ENCODE peak calls at places on chromosomes 4 and X, in six cellular contexts. O is H1, E is A549, V is K562, T is endothelial cell of umbilical vein, N is HepG2. Y is an unnamed sample.

GRCh38 chr4:7199771-7200441 is 7.6 kb downstream of the SORCS2 start:
- DNase-seq in T (no peak), V (no peak), O (no peak), E (no peak), N (no peak), Y (no peak)

GRCh38 chr4:164177186-164177585 is 576.7 kb upstream of the SMIM31 start:
- DNase-seq in E (no peak), T (no peak), O (no peak), N (no peak), V (no peak), Y (no peak)

GRCh38 chr4:7004331-7004730 is 38.8 kb upstream of the TADA2B start:
- DNase-seq in E (no peak), T (no peak), N (no peak), O (no peak), V (no peak), Y (no peak)

GRCh38 chr4:5730993-5731975 is 20.3 kb downstream of the EVC start:
- DNase-seq in V (no peak), E (no peak), N (no peak), T (no peak), O (no peak), Y (no peak)

GRCh38 chrX:37485429-37485828 is 86.0 kb upstream of the LANCL3 start:
- DNase-seq in N (no peak), T (no peak), V (no peak), E (no peak), O (no peak), Y (no peak)

GRCh38 chrX:136574548-136574947 is 42.5 kb downstream of the VGLL1 start:
- DNase-seq in N (peak), E (no peak), T (no peak), O (no peak), V (no peak), Y (no peak)

GRCh38 chrX:19046343-19047215 is 62.7 kb upstream of the PHKA2 start:
- DNase-seq in O (no peak), V (no peak), N (no peak), E (peak), T (no peak), Y (no peak)

GRCh38 chr4:169416997-169417396 is 146.2 kb upstream of the SH3RF1 start:
- DNase-seq in O (no peak), V (no peak), N (peak), T (peak), E (no peak), Y (no peak)

GRCh38 chrX:75596178-75596577 is 73.3 kb upstream of the ZDHHC15 start:
- DNase-seq in E (no peak), T (no peak), O (no peak), V (no peak), N (no peak), Y (no peak)

GRCh38 chrX:69062493-69062892 is 102.8 kb downstream of the PJA1 start:
- DNase-seq in E (no peak), O (no peak), V (no peak), N (no peak), T (no peak), Y (no peak)

GRCh38 chr4:19725130-19725529 is 526.6 kb upstream of the SLIT2 start:
- DNase-seq in N (no peak), V (no peak), E (no peak), T (peak), O (no peak), Y (no peak)

GRCh38 chr4:16226816-16227461 is 668 bp upstream of the TAPT1 start:
- DNase-seq in T (peak), N (peak), V (peak), E (no peak), O (no peak), Y (peak)
- TF ChIP-seq JUN in T (no peak), N (no peak), V (no peak), E (no peak), O (no peak), Y (peak)

DNA sequence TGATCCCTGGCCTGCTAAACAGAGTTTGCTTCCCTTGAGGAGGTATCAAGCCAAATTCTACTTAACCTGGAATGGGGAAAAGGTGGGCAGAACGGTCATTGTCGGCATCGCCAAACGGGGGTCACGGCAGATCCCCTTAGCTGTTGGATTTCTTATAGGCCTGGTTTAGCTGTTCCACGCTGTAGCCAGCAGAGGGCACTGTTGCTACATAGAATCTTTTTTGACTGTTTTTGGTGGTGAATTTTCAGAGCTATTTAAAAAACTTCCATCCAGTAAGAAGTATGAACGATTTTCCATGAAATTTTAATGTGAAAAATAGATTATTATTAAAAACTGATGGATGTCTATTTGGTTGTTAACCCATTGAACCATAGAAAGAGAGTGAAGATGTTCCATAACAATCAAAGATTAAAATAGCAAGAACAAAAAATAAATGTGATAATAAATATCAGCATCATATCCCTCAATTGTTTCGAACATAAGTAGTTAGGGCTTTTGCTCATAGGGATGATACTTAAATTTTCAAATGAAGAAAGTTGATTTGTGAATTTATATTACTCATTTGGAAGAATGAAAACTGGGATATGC is 56.6 kb downstream of the LINC00632 start:
- DNase-seq in E (no peak), V (peak), T (peak), N (peak), O (no peak), Y (peak)
- TF ChIP-seq JUN in E (no peak), V (no peak), T (no peak), N (no peak), O (no peak), Y (no peak)

DNA sequence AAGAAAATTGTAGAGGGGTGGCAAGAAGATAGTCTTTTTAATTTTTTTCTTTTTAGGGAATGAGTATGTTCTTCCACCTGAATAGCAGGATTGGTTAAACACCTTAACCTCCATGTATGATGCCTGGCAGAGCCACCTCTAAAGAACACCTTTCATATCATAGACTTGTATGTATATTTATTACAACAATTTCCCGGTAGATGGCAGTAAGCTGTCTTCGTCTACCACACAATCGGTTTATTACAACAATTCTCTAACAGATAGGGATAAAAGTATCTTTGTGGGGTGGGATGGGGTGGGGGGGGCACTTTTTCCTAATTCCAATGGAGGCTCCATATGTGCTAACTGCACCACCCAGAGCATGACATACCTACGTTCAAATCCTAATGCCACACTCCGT is 255.5 kb downstream of the LDB2 start:
- DNase-seq in N (peak), T (no peak), O (no peak), V (peak), E (no peak), Y (no peak)
- TF ChIP-seq JUN in N (no peak), T (no peak), O (no peak), V (no peak), E (no peak), Y (no peak)

GRCh38 chrX:107574711-107575110 is 53.6 kb upstream of the PRPS1 start:
- DNase-seq in E (no peak), O (no peak), N (no peak), V (no peak), T (no peak), Y (no peak)
- TF ChIP-seq JUN in E (no peak), O (no peak), N (no peak), V (no peak), T (no peak), Y (no peak)

GRCh38 chr4:113467581-113467980 is 294.0 kb downstream of the CAMK2D start:
- DNase-seq in E (peak), N (no peak), T (peak), O (no peak), V (no peak), Y (no peak)

GRCh38 chr4:113469926-113470325 is 291.6 kb downstream of the CAMK2D start:
- DNase-seq in O (no peak), E (no peak), V (no peak), T (no peak), N (peak), Y (no peak)

GRCh38 chr4:113471141-113471860 is 290.2 kb downstream of the CAMK2D start:
- DNase-seq in V (no peak), N (no peak), T (no peak), E (no peak), O (no peak), Y (no peak)

GRCh38 chr4:113469023-113469390 is 292.5 kb downstream of the CAMK2D start:
- DNase-seq in V (no peak), E (no peak), N (no peak), T (peak), O (no peak), Y (no peak)

GRCh38 chr4:113468165-113469022 is 293.1 kb downstream of the CAMK2D start:
- DNase-seq in O (peak), T (peak), E (peak), N (peak), V (no peak), Y (peak)
- TF ChIP-seq JUN in O (peak), T (peak), E (peak), N (no peak), V (no peak), Y (no peak)

DNA sequence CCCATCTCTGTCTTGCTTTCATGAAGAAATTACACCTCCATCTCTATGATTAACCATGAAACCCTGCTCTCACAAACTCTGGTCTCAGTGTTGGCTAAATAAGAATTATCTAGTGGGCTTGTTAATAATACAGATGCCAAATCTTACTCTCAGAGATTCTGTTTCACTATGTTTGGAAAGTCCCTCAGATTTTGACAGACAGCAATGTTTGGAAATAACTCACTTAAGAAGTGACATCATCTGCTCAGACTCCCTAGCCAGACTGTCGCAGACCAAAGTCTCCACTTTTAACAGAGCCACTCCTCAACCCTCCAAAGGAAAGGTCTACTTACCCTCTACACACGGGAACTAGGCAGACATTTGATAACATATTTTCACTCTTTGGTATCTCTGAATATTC is 328.5 kb upstream of the FGF16 start:
- DNase-seq in T (no peak), N (no peak), E (no peak), V (no peak), O (no peak), Y (no peak)
- TF ChIP-seq JUN in T (no peak), N (no peak), E (no peak), V (no peak), O (no peak), Y (no peak)

DNA sequence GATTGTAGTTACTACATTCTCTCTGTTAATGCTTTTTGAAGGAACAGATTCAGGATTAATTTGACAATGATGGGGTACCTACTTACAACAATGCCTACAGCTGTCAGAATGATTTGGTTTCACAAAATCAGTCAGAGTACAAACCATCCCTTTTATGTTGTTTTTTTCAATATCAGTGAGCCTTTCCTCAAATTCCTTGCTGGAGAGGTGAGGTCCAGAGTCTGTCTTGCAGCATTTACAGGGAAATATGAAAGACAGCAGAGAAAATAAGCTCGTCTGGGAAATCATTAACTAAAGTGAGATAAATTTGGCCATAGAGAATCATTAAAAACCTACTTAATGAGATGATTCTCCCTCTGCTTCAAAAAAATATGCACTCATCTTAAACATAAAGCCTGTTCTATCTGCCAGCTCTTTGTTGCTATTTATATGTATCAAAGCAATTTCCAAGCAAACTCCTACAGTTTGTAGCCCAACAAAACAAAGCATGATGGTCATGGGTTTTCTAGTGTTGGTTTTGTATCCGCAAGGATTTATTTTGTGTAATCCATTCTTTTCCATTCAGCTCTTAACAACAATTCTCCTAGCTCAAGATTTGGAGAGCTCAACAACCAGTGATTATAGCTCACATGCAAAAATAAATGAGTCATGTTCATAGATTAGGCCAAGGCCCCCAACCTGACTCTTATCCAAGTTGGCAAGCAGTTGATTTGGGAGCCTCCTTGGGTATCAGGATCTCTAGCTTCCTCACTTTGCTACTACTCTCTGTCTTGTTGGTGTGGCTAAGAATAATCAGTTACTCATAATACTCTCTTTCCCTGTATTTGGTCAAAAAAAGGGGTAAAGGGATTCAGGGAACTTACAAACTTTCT is 222.6 kb downstream of the ENOX2 start:
- DNase-seq in O (no peak), T (peak), N (peak), E (no peak), V (no peak), Y (no peak)
- TF ChIP-seq JUN in O (no peak), T (no peak), N (no peak), E (no peak), V (no peak), Y (no peak)

DNA sequence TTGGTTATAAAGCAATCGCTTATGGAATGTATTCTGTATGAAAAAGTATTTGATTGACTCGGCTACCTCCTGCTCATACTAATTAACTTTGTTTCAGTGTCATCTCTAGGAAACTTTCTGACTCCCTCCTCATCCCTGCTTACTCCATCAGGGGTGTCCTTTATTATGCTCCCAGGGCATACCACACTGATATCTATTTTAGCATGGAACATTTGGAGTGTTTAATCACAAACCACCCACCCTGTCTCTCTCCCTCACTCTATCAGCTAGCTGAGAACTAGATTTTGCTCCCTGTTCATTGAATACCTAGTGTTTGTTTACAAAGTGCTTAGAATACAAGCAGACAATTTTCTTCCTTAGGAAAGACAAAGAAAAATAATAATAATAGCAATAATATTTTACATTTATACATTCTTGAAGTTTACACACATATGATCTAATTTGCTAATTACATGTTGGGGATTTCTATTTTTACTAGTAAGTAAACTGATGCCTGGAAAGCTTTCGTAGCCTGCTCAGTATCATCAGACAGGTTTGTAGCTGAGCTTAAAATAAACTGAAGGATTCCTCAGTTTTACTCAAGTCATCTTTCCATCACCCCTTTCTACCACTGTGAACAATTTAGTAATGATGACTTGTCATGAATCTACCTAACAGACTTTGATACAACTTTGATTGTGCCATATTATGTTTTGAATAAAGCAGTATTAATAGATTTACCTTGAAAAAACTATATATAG is 811.4 kb upstream of the HS3ST1 start:
- DNase-seq in O (no peak), E (no peak), V (no peak), T (no peak), N (no peak), Y (no peak)
- TF ChIP-seq JUN in O (no peak), E (no peak), V (no peak), T (no peak), N (no peak), Y (no peak)

GRCh38 chrX:146238173-146238572 is 420.5 kb downstream of the SLITRK2 start:
- DNase-seq in V (no peak), O (no peak), T (no peak), E (no peak), N (no peak), Y (no peak)

GRCh38 chrX:146243071-146243470 is 425.4 kb downstream of the SLITRK2 start:
- DNase-seq in T (no peak), N (no peak), O (no peak), E (no peak), V (no peak), Y (no peak)

DNA sequence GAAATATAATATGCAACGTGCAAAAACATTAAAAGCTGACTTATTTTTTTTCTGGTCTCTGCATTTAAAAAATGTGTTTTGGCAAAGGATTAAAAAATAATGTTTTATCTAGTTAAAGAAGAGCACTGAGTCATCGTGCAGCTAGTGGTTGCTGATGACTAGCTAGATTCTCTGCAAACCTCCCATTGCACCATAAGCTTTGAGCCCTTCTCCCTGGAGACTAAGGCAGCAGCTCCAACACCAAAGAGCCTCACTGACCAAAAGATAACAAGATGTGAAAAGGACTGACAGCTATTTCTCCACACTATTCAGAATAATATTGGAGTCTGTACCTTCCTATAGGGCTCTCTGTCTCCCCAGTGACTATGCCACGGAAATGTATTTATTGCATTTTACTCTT is 424.3 kb downstream of the SLITRK2 start:
- DNase-seq in V (no peak), N (no peak), O (no peak), T (no peak), E (no peak), Y (no peak)
- TF ChIP-seq JUN in V (no peak), N (no peak), O (no peak), T (no peak), E (no peak), Y (no peak)

DNA sequence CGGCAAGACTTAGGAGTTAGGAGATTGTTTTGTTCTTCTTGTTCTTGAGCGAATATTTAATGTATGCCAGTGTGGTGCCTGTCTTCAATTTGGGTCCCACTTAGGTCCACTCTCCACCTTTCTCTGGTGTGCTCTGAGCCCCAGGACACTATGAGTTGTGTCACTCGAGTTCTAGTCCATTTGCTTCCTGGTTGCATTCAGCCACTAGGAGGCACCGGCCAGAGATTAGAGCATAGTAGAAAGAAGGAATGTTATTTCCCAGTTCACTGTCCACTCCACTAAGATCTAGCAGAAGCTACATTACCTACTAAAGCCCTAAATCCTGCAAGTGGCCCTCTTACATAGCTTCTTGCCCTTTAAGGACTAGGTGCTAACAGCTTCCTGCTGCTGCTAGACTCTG is 326.9 kb downstream of the NAF1 start:
- DNase-seq in N (peak), V (no peak), O (peak), T (no peak), E (no peak), Y (peak)
- TF ChIP-seq JUN in N (no peak), V (no peak), O (no peak), T (no peak), E (no peak), Y (no peak)

Y was measured in WTC11.